ENCODE peak calls at places on chromosomes 1 and 21, in nine cellular contexts. C, K, U, O, Y, Q, D, H and M are unnamed samples.

GRCh38 chr1:3186526-3186921 is 117.5 kb downstream of the PRDM16 start:
- DNase-seq in C (peak; percentile 7), K (no peak), U (no peak), O (no peak), Y (no peak), Q (no peak), D (no peak), H (peak; percentile 76), M (no peak)

GRCh38 chr1:30095051-30095450 is 628.3 kb downstream of the MATN1 start:
- DNase-seq in C (no peak), K (no peak), U (no peak), O (no peak), Y (no peak), Q (no peak), D (no peak), H (no peak), M (no peak)

GRCh38 chr1:75632350-75632949 is 21.5 kb upstream of the SLC44A5 start:
- DNase-seq in C (no peak), K (peak; percentile 70), U (peak; percentile 22), O (no peak), Y (peak; percentile 59), Q (no peak), D (peak; percentile 45), H (no peak), M (no peak)

GRCh38 chr1:32775640-32776337 is 41.4 kb downstream of the YARS1 start:
- DNase-seq in C (peak; percentile 48), K (peak; percentile 36), U (no peak), O (no peak), Y (no peak), Q (no peak), D (no peak), H (no peak), M (no peak)

GRCh38 chr1:44036409-44037111 is 5.3 kb upstream of the SLC6A9 start:
- DNase-seq in C (peak; percentile 72), K (peak; percentile 84), U (peak; percentile 41), O (peak; percentile 76), Y (peak; percentile 78), Q (peak; percentile 48), D (peak; percentile 74), H (no peak), M (peak; percentile 46)

GRCh38 chr1:233730809-233731208 is 116.9 kb downstream of the KCNK1 start:
- DNase-seq in C (peak; percentile 18), K (no peak), U (no peak), O (no peak), Y (no peak), Q (no peak), D (no peak), H (no peak), M (no peak)

GRCh38 chr1:181485276-181486097 is 2.2 kb downstream of the CACNA1E start:
- DNase-seq in C (no peak), K (no peak), U (no peak), O (no peak), Y (peak; percentile 82), Q (no peak), D (peak; percentile 66), H (peak; percentile 68), M (no peak)

GRCh38 chr1:61050541-61051454 is 31.6 kb upstream of the NFIA start:
- DNase-seq in C (no peak), K (peak; percentile 40), U (no peak), O (no peak), Y (peak; percentile 72), Q (no peak), D (peak; percentile 53), H (peak; percentile 80), M (no peak)

GRCh38 chr1:71081697-71082080 is 854 bp upstream of the ZRANB2 start:
- DNase-seq in C (no peak), K (no peak), U (no peak), O (no peak), Y (peak; percentile 2), Q (peak; percentile 1), D (peak; percentile 4), H (peak; percentile 65), M (no peak)

GRCh38 chr1:173489149-173489600 is 12.0 kb downstream of the PRDX6 start:
- DNase-seq in C (peak; percentile 19), K (no peak), U (no peak), O (no peak), Y (no peak), Q (no peak), D (peak; percentile 8), H (no peak), M (no peak)

GRCh38 chr1:183806086-183806485 is 1.2 kb downstream of the RGL1 start:
- DNase-seq in C (no peak), K (peak; percentile 51), U (no peak), O (no peak), Y (no peak), Q (no peak), D (no peak), H (no peak), M (no peak)

GRCh38 chr1:176735201-176735600 is 272.2 kb downstream of the PAPPA2 start:
- DNase-seq in C (no peak), K (no peak), U (no peak), O (no peak), Y (no peak), Q (no peak), D (no peak), H (no peak), M (no peak)

GRCh38 chr1:185971688-185972087 is 237.5 kb downstream of the HMCN1 start:
- DNase-seq in C (peak; percentile 80), K (no peak), U (no peak), O (no peak), Y (no peak), Q (no peak), D (no peak), H (no peak), M (no peak)

GRCh38 chr1:169250022-169250421 is 117.6 kb downstream of the NME7 start:
- DNase-seq in C (peak; percentile 21), K (peak; percentile 53), U (no peak), O (no peak), Y (no peak), Q (no peak), D (no peak), H (no peak), M (no peak)

GRCh38 chr1:205580140-205580922 is 51.5 kb downstream of the ELK4 start:
- DNase-seq in C (no peak), K (no peak), U (no peak), O (no peak), Y (no peak), Q (no peak), D (no peak), H (no peak), M (no peak)

GRCh38 chr1:222167111-222167510 is 380.8 kb downstream of the HHIPL2 start:
- DNase-seq in C (peak; percentile 97), K (no peak), U (peak; percentile 97), O (no peak), Y (peak; percentile 55), Q (no peak), D (peak; percentile 38), H (no peak), M (peak; percentile 11)

GRCh38 chr1:31335007-31335406 is 37.9 kb downstream of the FABP3 start:
- DNase-seq in C (peak; percentile 58), K (peak; percentile 67), U (peak; percentile 14), O (no peak), Y (peak; percentile 35), Q (no peak), D (no peak), H (no peak), M (peak; percentile 7)

GRCh38 chr21:16838330-16838729 is 674.5 kb upstream of the CXADR start:
- DNase-seq in C (no peak), K (no peak), U (no peak), O (no peak), Y (no peak), Q (no peak), D (no peak), H (no peak), M (no peak)

GRCh38 chr1:201022178-201022823 is 1.2 kb downstream of the KIF21B start:
- DNase-seq in C (no peak), K (no peak), U (no peak), O (no peak), Y (no peak), Q (no peak), D (no peak), H (no peak), M (no peak)